ENCODE peak calls at places on chromosomes 1 and 21, in five cellular contexts. X is small intestine, B is amniotic epithelial cell, C is GF-D8, Y is ovary. U is an unnamed sample.

GRCh38 chr1:108570128-108570527 is 10.2 kb downstream of the EEIG2 start:
- DNase-seq in Y (no peak), B (peak), X (peak), C (peak), U (peak)

GRCh38 chr1:180501865-180502360 is 464 bp downstream of the ACBD6 start:
- DNase-seq in B (no peak), C (no peak), X (no peak), Y (no peak), U (no peak)

GRCh38 chr1:198373376-198373775 is 167.1 kb downstream of the ATP6V1G3 start:
- DNase-seq in C (no peak), X (no peak), B (peak), Y (no peak), U (no peak)

GRCh38 chr1:215002471-215002870 is 80.1 kb upstream of the KCNK2 start:
- DNase-seq in C (no peak), X (no peak), Y (no peak), B (peak), U (no peak)

GRCh38 chr1:245803666-245804037 is 648.9 kb downstream of the KIF26B start:
- DNase-seq in Y (no peak), C (no peak), B (no peak), X (no peak), U (no peak)

GRCh38 chr21:43893536-43894205 is 28.6 kb downstream of the AGPAT3 start:
- DNase-seq in X (peak), Y (no peak), B (peak), C (peak), U (peak)

GRCh38 chr1:243287652-243288051 is 31.8 kb downstream of the SDCCAG8 start:
- DNase-seq in C (peak), X (no peak), B (peak), Y (no peak), U (peak)

GRCh38 chr1:229786974-229787610 is 161.0 kb downstream of the URB2 start:
- DNase-seq in B (peak), C (no peak), X (no peak), Y (no peak), U (no peak)

GRCh38 chr1:221683681-221684080 is 58.2 kb downstream of the DUSP10 start:
- DNase-seq in C (no peak), Y (no peak), B (no peak), X (no peak), U (no peak)

GRCh38 chr1:112247971-112248370 is 148.0 kb upstream of the CTTNBP2NL start:
- DNase-seq in Y (no peak), X (no peak), B (no peak), C (no peak), U (no peak)

GRCh38 chr1:185594786-185595410 is 139.3 kb upstream of the HMCN1 start:
- DNase-seq in C (no peak), Y (no peak), B (no peak), X (no peak), U (no peak)

GRCh38 chr1:81126989-81127571 is 673.7 kb upstream of the ADGRL2 start:
- DNase-seq in Y (no peak), B (no peak), C (no peak), X (peak), U (no peak)